ENCODE peak calls at places on chromosomes 7 and 10, in four cellular contexts. H, U, R and K are unnamed samples.

GRCh38 chr10:62732841-62733653 is 71.5 kb upstream of the ADO start:
- DNase-seq in H (peak; percentile 20), U (no peak), R (peak; percentile 56), K (no peak)

GRCh38 chr10:132591166-132591971 is 53.8 kb downstream of the INPP5A start:
- DNase-seq in H (peak; percentile 68), U (peak; percentile 74), R (no peak), K (no peak)

GRCh38 chr10:47378606-47379444 is 5.3 kb downstream of the ZNF488 start:
- DNase-seq in H (no peak), U (peak; percentile 39), R (peak; percentile 5), K (peak; percentile 48)

GRCh38 chr10:89217057-89217990 is 10.2 kb upstream of the CH25H start:
- DNase-seq in H (peak; percentile 76), U (peak; percentile 65), R (peak; percentile 74), K (no peak)

GRCh38 chr10:46560381-46560780 is 3.9 kb upstream of the GPRIN2 start:
- DNase-seq in H (no peak), U (no peak), R (peak; percentile 8), K (peak; percentile 24)

GRCh38 chr10:24618401-24618800 is 105.3 kb downstream of the ARHGAP21 start:
- DNase-seq in H (no peak), U (no peak), R (no peak), K (no peak)

GRCh38 chr10:14749051-14749809 is 25.5 kb downstream of the FAM107B start:
- DNase-seq in H (no peak), U (peak; percentile 81), R (no peak), K (no peak)

GRCh38 chr10:129713659-129714265 is 246.7 kb downstream of the MGMT start:
- DNase-seq in H (no peak), U (no peak), R (no peak), K (no peak)

GRCh38 chr10:3525832-3526449 is 259.1 kb downstream of the KLF6 start:
- DNase-seq in H (peak; percentile 95), U (no peak), R (no peak), K (peak; percentile 56)

GRCh38 chr10:126012485-126012884 is 116.1 kb downstream of the FANK1 start:
- DNase-seq in H (peak; percentile 19), U (no peak), R (no peak), K (no peak)

GRCh38 chr10:128324058-128324457 is 197.8 kb upstream of the MKI67 start:
- DNase-seq in H (no peak), U (no peak), R (no peak), K (no peak)

GRCh38 chr7:105675873-105676484 is 94.7 kb upstream of the EFCAB10 start:
- DNase-seq in H (no peak), U (no peak), R (peak; percentile 70), K (no peak)

GRCh38 chr10:53236941-53237340 is 464.4 kb upstream of the MBL2 start:
- DNase-seq in H (no peak), U (no peak), R (no peak), K (no peak)

GRCh38 chr7:19107392-19108147 is 9.9 kb downstream of the TWIST1 start:
- DNase-seq in H (peak; percentile 82), U (peak; percentile 49), R (no peak), K (no peak)

GRCh38 chr10:7507887-7508726 is 97.3 kb upstream of the SFMBT2 start:
- DNase-seq in H (no peak), U (no peak), R (no peak), K (no peak)

GRCh38 chr7:120842131-120842621 is 15.8 kb downstream of the TSPAN12 start:
- DNase-seq in H (no peak), U (no peak), R (no peak), K (no peak)

GRCh38 chr7:2927592-2927991 is 83.5 kb upstream of the GNA12 start:
- DNase-seq in H (no peak), U (peak; percentile 35), R (no peak), K (peak; percentile 11)

GRCh38 chr7:105257338-105257737 is 131.4 kb downstream of the SRPK2 start:
- DNase-seq in H (no peak), U (no peak), R (no peak), K (no peak)

GRCh38 chr10:103888113-103888841 is 29.7 kb downstream of the STN1 start:
- DNase-seq in H (peak; percentile 83), U (peak; percentile 96), R (no peak), K (peak; percentile 83)

GRCh38 chr10:24722131-24722675 is 1.5 kb downstream of the ARHGAP21 start:
- DNase-seq in H (no peak), U (no peak), R (no peak), K (no peak)

GRCh38 chr7:54615545-54615944 is 73.4 kb downstream of the VSTM2A start:
- DNase-seq in H (no peak), U (no peak), R (no peak), K (no peak)

GRCh38 chr7:132575987-132576722 is at the start of gene PLXNA4:
- DNase-seq in H (peak; percentile 27), U (peak; percentile 68), R (no peak), K (no peak)

GRCh38 chr10:56316603-56317002 is 44.5 kb downstream of the ZWINT start:
- DNase-seq in H (no peak), U (no peak), R (no peak), K (no peak)

GRCh38 chr10:44384601-44385422 is at the start of gene CXCL12:
- DNase-seq in H (peak; percentile 64), U (peak; percentile 85), R (no peak), K (no peak)

GRCh38 chr10:72834183-72834825 is 59.2 kb upstream of the OIT3 start:
- DNase-seq in H (peak; percentile 86), U (no peak), R (peak; percentile 15), K (no peak)

GRCh38 chr7:37390149-37390548 is 58.5 kb downstream of the ELMO1 start:
- DNase-seq in H (no peak), U (no peak), R (no peak), K (no peak)

GRCh38 chr7:149459201-149459539 is 1.7 kb downstream of the ZNF777 start:
- DNase-seq in H (no peak), U (no peak), R (no peak), K (no peak)

DNA sequence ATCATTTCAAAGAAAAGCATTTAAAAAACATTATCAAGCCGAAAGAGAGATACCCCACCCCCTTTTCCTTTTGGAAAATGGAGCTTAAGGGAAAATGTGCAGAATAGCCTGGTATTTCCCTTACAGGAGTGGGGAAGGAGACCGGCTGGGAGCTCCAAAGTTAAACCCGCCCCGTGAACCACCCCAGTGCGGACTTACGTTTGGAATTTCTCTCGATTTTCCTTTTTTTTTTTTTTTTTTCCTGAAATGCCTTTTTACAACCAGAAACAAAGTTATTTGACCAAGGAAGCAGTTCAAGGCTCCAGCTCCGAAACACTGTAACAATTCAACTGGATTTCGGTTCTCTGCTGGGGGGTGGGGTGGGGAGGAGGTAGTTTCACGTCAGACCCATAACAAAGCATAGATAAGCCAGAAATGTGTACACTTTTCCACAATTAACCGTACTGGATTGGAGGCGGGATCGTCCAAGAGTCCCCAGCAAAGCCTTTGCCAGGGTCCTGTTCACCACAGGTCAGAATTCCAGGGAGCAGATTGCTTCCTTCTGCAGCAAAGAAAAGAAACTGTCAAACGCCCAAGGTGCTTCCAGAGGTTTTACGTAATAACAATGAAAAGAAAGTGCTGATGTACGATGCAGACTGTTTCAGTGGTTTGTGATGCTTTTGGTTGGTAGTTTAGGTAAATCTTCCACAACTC is 6.7 kb downstream of the SKIDA1 start:
- DNase-seq in H (peak; percentile 78), U (no peak), R (no peak), K (no peak)
- H3K27me3 ChIP-seq in H (no peaks in the 10 kb centered on the region), U (no peaks in the 10 kb centered on the region), R (peaks cover 67% of the 10 kb centered on the region), K (no peaks in the 10 kb centered on the region)

GRCh38 chr10:28426392-28427159 is 106.3 kb upstream of the WAC start:
- DNase-seq in H (no peak), U (no peak), R (no peak), K (no peak)

GRCh38 chr10:28429045-28429444 is 103.9 kb upstream of the WAC start:
- DNase-seq in H (no peak), U (no peak), R (no peak), K (no peak)

GRCh38 chr10:28432210-28432676 is 100.7 kb upstream of the WAC start:
- DNase-seq in H (peak; percentile 86), U (no peak), R (peak; percentile 18), K (peak; percentile 74)

GRCh38 chr10:28431139-28431538 is 101.8 kb upstream of the WAC start:
- DNase-seq in H (no peak), U (no peak), R (no peak), K (no peak)

GRCh38 chr10:28429573-28430216 is 103.2 kb upstream of the WAC start:
- DNase-seq in H (peak; percentile 5), U (no peak), R (no peak), K (no peak)
- H3K27me3 ChIP-seq in H (no peaks in the 10 kb centered on the region), U (no peaks in the 10 kb centered on the region), R (no peaks in the 10 kb centered on the region), K (no peaks in the 10 kb centered on the region)

DNA sequence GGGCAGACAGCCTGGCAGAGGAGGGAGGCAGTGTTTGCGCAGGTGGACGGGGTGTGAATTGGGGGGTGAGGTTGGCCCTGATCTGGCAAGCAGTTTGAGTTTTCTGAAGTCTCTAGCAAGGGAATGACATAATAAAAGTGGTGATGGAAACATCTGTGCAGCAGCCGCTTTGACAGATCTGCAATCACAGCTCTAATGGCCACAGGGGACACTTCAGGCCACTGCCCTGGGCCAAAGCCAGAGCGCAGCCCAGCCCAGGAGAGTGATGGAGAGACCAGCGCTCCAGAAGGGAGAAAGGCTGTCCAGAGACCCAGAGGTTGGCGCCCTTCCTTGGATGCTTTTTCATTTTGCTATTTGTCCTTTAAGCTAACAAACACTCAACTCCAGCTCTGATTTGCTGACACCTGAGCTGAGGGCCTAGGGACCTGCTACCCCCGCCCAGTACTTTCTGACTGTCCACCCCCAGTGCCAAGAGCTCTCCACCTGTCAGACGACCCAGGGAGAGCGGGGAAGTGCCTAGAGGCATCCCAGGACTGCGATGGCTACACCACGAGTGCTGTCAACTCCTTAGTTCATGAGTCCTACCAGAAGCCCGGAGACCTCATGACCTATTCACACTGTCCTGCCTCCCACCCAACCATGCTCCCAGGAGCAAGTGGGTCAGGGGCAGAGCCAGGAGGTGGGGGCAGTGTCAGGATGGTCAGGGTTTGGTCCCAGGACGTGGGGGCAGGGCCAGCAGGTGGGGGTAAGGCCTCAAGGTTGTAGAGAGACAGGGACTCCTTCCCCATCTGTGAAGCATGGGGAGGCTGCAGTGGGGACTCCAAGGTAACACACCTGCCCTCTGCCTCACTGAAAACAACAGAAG is 112.6 kb downstream of the PRKAG2 start:
- DNase-seq in H (no peak), U (no peak), R (no peak), K (no peak)
- H3K27me3 ChIP-seq in H (no peaks in the 10 kb centered on the region), U (no peaks in the 10 kb centered on the region), R (no peaks in the 10 kb centered on the region), K (no peaks in the 10 kb centered on the region)

DNA sequence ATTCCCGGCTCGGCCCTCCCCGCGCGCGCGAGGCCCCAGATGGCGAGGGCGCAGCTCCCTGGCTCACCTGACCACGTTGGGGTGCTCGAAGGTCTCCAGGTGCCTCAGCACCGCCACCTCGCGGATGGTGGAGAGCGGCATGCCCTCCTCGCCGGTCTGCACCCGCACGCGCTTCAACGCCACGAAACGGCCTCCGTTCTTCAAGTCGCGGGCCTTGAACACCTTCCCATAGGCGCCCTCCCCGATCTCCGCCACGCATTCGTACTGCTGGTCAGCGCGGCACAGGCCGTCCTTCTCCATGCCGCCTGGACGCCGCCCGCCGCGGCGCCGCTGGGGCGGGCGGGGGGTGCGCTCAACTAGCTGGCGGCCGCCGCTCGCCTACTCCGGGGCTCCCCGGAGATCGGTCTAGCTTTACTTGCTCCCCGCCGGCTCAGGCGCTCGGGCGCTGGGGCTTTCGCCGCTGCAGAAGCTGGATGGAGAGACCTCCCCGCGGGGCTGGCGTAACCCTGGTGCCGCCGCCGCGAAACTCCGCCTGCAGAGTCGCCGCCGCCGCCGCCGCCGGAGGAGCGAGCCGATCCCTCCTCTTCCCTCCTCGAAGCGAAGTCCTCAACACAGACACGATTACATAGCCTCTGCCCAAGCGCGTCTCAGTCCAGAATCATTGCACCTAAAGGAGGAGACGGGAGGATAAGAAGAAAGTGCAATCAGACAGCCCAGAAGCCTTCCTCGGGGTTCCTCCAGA is 3.2 kb downstream of the CDK6 start:
- DNase-seq in H (peak; percentile 86), U (peak; percentile 94), R (peak; percentile 90), K (peak; percentile 90)
- H3K27me3 ChIP-seq in H (no peaks in the 10 kb centered on the region), U (no peaks in the 10 kb centered on the region), R (peaks cover 3% of the 10 kb centered on the region), K (no peaks in the 10 kb centered on the region)